ENCODE peak calls at places on chromosome 16, in nine cellular contexts. C, T, J, W, D, X, O, Z and A are unnamed samples.
A peak's percentile ranks its signal among the peaks of the same experiment; 100 is the strongest.

GRCh38 chr16:46862555-46863447 is 21.4 kb upstream of the GPT2 start:
- DNase-seq in Z (peak; percentile 52), J (peak; percentile 36), X (no peak), C (no peak), T (no peak), O (no peak), W (no peak), D (no peak), A (no peak)

GRCh38 chr16:17520567-17520966 is 49.8 kb upstream of the XYLT1 start:
- DNase-seq in Z (no peak), J (no peak), T (no peak), D (no peak), X (no peak), C (no peak), O (no peak), W (no peak), A (no peak)

GRCh38 chr16:88971371-88972097 is 5.5 kb downstream of the CBFA2T3 start:
- DNase-seq in Z (no peak), W (no peak), C (no peak), J (no peak), D (no peak), X (no peak), O (no peak), T (peak; percentile 46), A (no peak)

GRCh38 chr16:51818342-51818944 is 667.4 kb upstream of the SALL1 start:
- DNase-seq in Z (peak; percentile 66), X (no peak), O (no peak), D (no peak), J (peak; percentile 78), W (peak; percentile 51), C (no peak), T (no peak), A (no peak)

GRCh38 chr16:4677390-4677789 is 16.0 kb upstream of the NUDT16L1 start:
- DNase-seq in W (no peak), O (no peak), D (no peak), J (no peak), T (peak; percentile 81), Z (no peak), X (no peak), C (no peak), A (no peak)

GRCh38 chr16:84461029-84461415 is 43.4 kb downstream of the MEAK7 start:
- DNase-seq in O (no peak), Z (no peak), T (no peak), J (no peak), D (no peak), X (no peak), W (peak; percentile 4), C (no peak), A (no peak)

GRCh38 chr16:4301968-4302367 is 13.9 kb upstream of the GLIS2 start:
- DNase-seq in J (no peak), O (no peak), T (no peak), D (no peak), X (no peak), W (no peak), C (no peak), Z (no peak), A (no peak)

GRCh38 chr16:29126621-29127020 is 141.8 kb downstream of the LAT start:
- DNase-seq in O (no peak), Z (no peak), C (no peak), D (no peak), J (no peak), T (no peak), W (no peak), X (no peak), A (no peak)

GRCh38 chr16:7867831-7868230 is 535.2 kb downstream of the RBFOX1 start:
- DNase-seq in W (no peak), X (no peak), C (no peak), J (no peak), Z (no peak), O (no peak), T (no peak), D (no peak), A (no peak)

GRCh38 chr16:23408242-23409201 is 44.5 kb downstream of the COG7 start:
- DNase-seq in W (no peak), D (no peak), T (peak; percentile 75), C (no peak), X (no peak), J (peak; percentile 28), O (no peak), Z (peak; percentile 50), A (no peak)

GRCh38 chr16:49483651-49484451 is 110.2 kb downstream of the C16orf78 start:
- DNase-seq in D (no peak), Z (no peak), T (peak; percentile 55), O (no peak), J (no peak), C (no peak), W (no peak), X (no peak), A (no peak)

GRCh38 chr16:55035037-55035436 is 104.4 kb downstream of the IRX5 start:
- DNase-seq in D (no peak), C (peak; percentile 5), W (peak; percentile 27), Z (peak; percentile 28), X (no peak), J (no peak), O (no peak), T (no peak), A (no peak)

GRCh38 chr16:6684076-6684673 is 648.5 kb upstream of the RBFOX1 start:
- DNase-seq in D (no peak), J (peak; percentile 20), T (no peak), C (no peak), W (no peak), Z (no peak), O (no peak), X (no peak), A (no peak)

GRCh38 chr16:10629592-10629963 is 49.2 kb upstream of the EMP2 start:
- DNase-seq in J (no peak), Z (no peak), W (no peak), C (no peak), X (no peak), T (no peak), D (no peak), O (no peak), A (no peak)

GRCh38 chr16:84832488-84833141 is 12.8 kb downstream of the CRISPLD2 start:
- DNase-seq in J (peak; percentile 100), O (no peak), D (peak; percentile 13), Z (peak; percentile 96), X (no peak), W (no peak), C (no peak), T (peak; percentile 96), A (no peak)

GRCh38 chr16:78257376-78257728 is 157.9 kb downstream of the WWOX start:
- DNase-seq in Z (no peak), J (no peak), O (no peak), T (no peak), W (no peak), C (no peak), X (no peak), D (no peak), A (no peak)

GRCh38 chr16:19118938-19119431 is 5.2 kb downstream of the ITPRIPL2 start:
- DNase-seq in X (no peak), D (no peak), O (peak; percentile 21), J (peak; percentile 98), T (no peak), W (no peak), C (peak; percentile 34), Z (peak; percentile 91), A (no peak)

GRCh38 chr16:31177136-31177535 is 2.8 kb upstream of the FUS start:
- DNase-seq in W (no peak), X (peak; percentile 30), D (no peak), Z (peak; percentile 95), T (no peak), O (peak; percentile 47), J (peak; percentile 48), C (peak; percentile 35), A (no peak)

GRCh38 chr16:47523342-47524006 is 62.3 kb downstream of the PHKB start:
- DNase-seq in D (no peak), O (no peak), J (no peak), T (no peak), Z (no peak), C (no peak), W (no peak), X (no peak), A (no peak)

GRCh38 chr16:15552507-15552906 is 90.4 kb downstream of the MARF1 start:
- DNase-seq in J (peak; percentile 54), W (no peak), Z (no peak), T (no peak), C (no peak), O (no peak), D (no peak), X (no peak), A (no peak)

GRCh38 chr16:3401719-3402397 is 843 bp downstream of the ZNF174 start:
- DNase-seq in T (no peak), W (no peak), J (peak; percentile 31), Z (peak; percentile 15), X (no peak), D (no peak), C (no peak), O (no peak), A (no peak)

GRCh38 chr16:77158293-77158692 is 32.7 kb upstream of the MON1B start:
- DNase-seq in Z (no peak), W (no peak), J (no peak), C (no peak), D (no peak), X (no peak), O (no peak), T (no peak), A (no peak)

GRCh38 chr16:85096921-85097320 is 15.4 kb downstream of the CIBAR2 start:
- DNase-seq in Z (no peak), T (no peak), C (no peak), O (no peak), J (no peak), X (no peak), D (no peak), W (no peak), A (no peak)

GRCh38 chr16:69150146-69150865 is 17.9 kb downstream of the UTP4 start:
- DNase-seq in C (no peak), T (no peak), W (peak; percentile 37), D (peak; percentile 17), O (peak; percentile 20), X (peak; percentile 32), J (peak; percentile 77), Z (peak; percentile 67), A (no peak)

GRCh38 chr16:71746442-71747046 is 22.0 kb upstream of the PHLPP2 start:
- DNase-seq in Z (peak; percentile 46), X (no peak), J (peak; percentile 57), D (no peak), O (no peak), T (no peak), C (no peak), W (no peak), A (no peak)

GRCh38 chr16:2229602-2230250 is 6.3 kb downstream of the E4F1 start:
- DNase-seq in T (no peak), O (no peak), W (no peak), C (no peak), X (no peak), Z (no peak), J (no peak), D (no peak), A (no peak)

GRCh38 chr16:49575352-49576172 is 202.0 kb downstream of the C16orf78 start:
- DNase-seq in C (no peak), O (no peak), J (no peak), T (no peak), Z (no peak), W (no peak), D (no peak), X (no peak), A (no peak)

GRCh38 chr16:87924937-87925670 is 11.2 kb downstream of the CA5A start:
- DNase-seq in X (no peak), J (no peak), D (no peak), W (no peak), C (no peak), T (peak; percentile 63), O (no peak), Z (no peak), A (no peak)

GRCh38 chr16:15606521-15607220 is 36.3 kb downstream of the MARF1 start:
- DNase-seq in T (no peak), D (no peak), O (no peak), X (no peak), J (no peak), W (no peak), Z (no peak), C (no peak), A (no peak)

GRCh38 chr16:57084257-57084770 is 8.1 kb upstream of the CPNE2 start:
- DNase-seq in W (peak; percentile 58), O (peak; percentile 66), D (peak; percentile 17), J (peak; percentile 60), T (peak; percentile 75), X (peak; percentile 63), C (peak; percentile 62), Z (peak; percentile 66), A (no peak)

GRCh38 chr16:81996664-81997529 is 14.4 kb downstream of the SDR42E1 start:
- DNase-seq in X (no peak), C (no peak), W (no peak), D (no peak), J (peak; percentile 73), O (no peak), T (no peak), Z (peak; percentile 78), A (no peak)